ENCODE peak calls at places on chromosome 3, in four cellular contexts. B is transverse colon, O is PC-9, V is psoas muscle. Z is an unnamed sample.
A peak's percentile ranks its signal among the peaks of the same experiment; 100 is the strongest.

GRCh38 chr3:8239718-8240698 is 261.6 kb upstream of the LMCD1 start:
- DNase-seq in B (peak; percentile 9), O (no peak), V (no peak), Z (peak; percentile 20)

GRCh38 chr3:51706788-51707731 is at the start of gene GRM2:
- DNase-seq in B (peak; percentile 54), O (no peak), V (peak; percentile 73), Z (peak; percentile 79)

GRCh38 chr3:190912736-190913135 is 50.2 kb upstream of the GMNC start:
- DNase-seq in B (no peak), O (no peak), V (no peak), Z (no peak)

GRCh38 chr3:195897853-195898415 is 10.4 kb downstream of the TNK2 start:
- DNase-seq in B (no peak), O (peak; percentile 63), V (no peak), Z (no peak)

GRCh38 chr3:11154953-11155325 is 646 bp downstream of the HRH1 start:
- DNase-seq in B (no peak), O (no peak), V (no peak), Z (no peak)

GRCh38 chr3:96347289-96347688 is 467.1 kb upstream of the EPHA6 start:
- DNase-seq in B (no peak), O (no peak), V (no peak), Z (no peak)

GRCh38 chr3:126577256-126577655 is 18.5 kb upstream of the C3orf22 start:
- DNase-seq in B (no peak), O (no peak), V (no peak), Z (no peak)

GRCh38 chr3:124386006-124386405 is 344.2 kb upstream of the UMPS start:
- DNase-seq in B (no peak), O (no peak), V (no peak), Z (no peak)

GRCh38 chr3:45064512-45065372 is 38.6 kb downstream of the CLEC3B start:
- DNase-seq in B (no peak), O (peak; percentile 90), V (peak; percentile 26), Z (peak; percentile 57)

GRCh38 chr3:113532698-113533533 is 561 bp downstream of the SIDT1 start:
- DNase-seq in B (peak; percentile 46), O (no peak), V (peak; percentile 29), Z (peak; percentile 28)

GRCh38 chr3:161014997-161015749 is 90.0 kb downstream of the B3GALNT1 start:
- DNase-seq in B (no peak), O (no peak), V (no peak), Z (no peak)

GRCh38 chr3:73580343-73580742 is 44.4 kb downstream of the PDZRN3 start:
- DNase-seq in B (no peak), O (no peak), V (no peak), Z (no peak)

GRCh38 chr3:61334783-61335182 is 83.5 kb upstream of the FHIT start:
- DNase-seq in B (no peak), O (no peak), V (no peak), Z (no peak)

GRCh38 chr3:110575702-110576101 is 495.9 kb upstream of the NECTIN3 start:
- DNase-seq in B (no peak), O (no peak), V (no peak), Z (no peak)

GRCh38 chr3:177481329-177481728 is 284.0 kb upstream of the TBL1XR1 start:
- DNase-seq in B (no peak), O (no peak), V (no peak), Z (no peak)

GRCh38 chr3:14343338-14344112 is 58.9 kb upstream of the SLC6A6 start:
- DNase-seq in B (no peak), O (no peak), V (no peak), Z (no peak)

GRCh38 chr3:29463306-29463705 is 182.4 kb downstream of the RBMS3 start:
- DNase-seq in B (no peak), O (no peak), V (no peak), Z (no peak)

GRCh38 chr3:195522254-195523023 is 20.7 kb downstream of the PPP1R2 start:
- DNase-seq in B (no peak), O (peak; percentile 46), V (no peak), Z (no peak)

GRCh38 chr3:4006288-4006687 is 207.1 kb downstream of the LRRN1 start:
- DNase-seq in B (no peak), O (no peak), V (no peak), Z (no peak)

GRCh38 chr3:134008630-134009156 is 21.0 kb downstream of the SLCO2A1 start:
- DNase-seq in B (no peak), O (peak; percentile 72), V (no peak), Z (no peak)

GRCh38 chr3:126472277-126473006 is 3.2 kb downstream of the ZXDC start:
- DNase-seq in B (peak; percentile 40), O (peak; percentile 95), V (peak; percentile 84), Z (peak; percentile 73)

GRCh38 chr3:11482024-11482423 is 161.7 kb downstream of the VGLL4 start:
- DNase-seq in B (peak; percentile 30), O (no peak), V (peak; percentile 73), Z (peak; percentile 65)

GRCh38 chr3:111904376-111905241 is 45.5 kb downstream of the PHLDB2 start:
- DNase-seq in B (no peak), O (peak; percentile 99), V (no peak), Z (no peak)

GRCh38 chr3:128969993-128970740 is 23.7 kb downstream of the CFAP92 start:
- DNase-seq in B (peak; percentile 35), O (no peak), V (peak; percentile 30), Z (peak; percentile 37)

GRCh38 chr3:72169120-72169519 is 384.2 kb upstream of the PROK2 start:
- DNase-seq in B (no peak), O (no peak), V (no peak), Z (no peak)

GRCh38 chr3:117898722-117899121 is 1135.9 kb downstream of the IGSF11 start:
- DNase-seq in B (no peak), O (no peak), V (no peak), Z (no peak)

DNA sequence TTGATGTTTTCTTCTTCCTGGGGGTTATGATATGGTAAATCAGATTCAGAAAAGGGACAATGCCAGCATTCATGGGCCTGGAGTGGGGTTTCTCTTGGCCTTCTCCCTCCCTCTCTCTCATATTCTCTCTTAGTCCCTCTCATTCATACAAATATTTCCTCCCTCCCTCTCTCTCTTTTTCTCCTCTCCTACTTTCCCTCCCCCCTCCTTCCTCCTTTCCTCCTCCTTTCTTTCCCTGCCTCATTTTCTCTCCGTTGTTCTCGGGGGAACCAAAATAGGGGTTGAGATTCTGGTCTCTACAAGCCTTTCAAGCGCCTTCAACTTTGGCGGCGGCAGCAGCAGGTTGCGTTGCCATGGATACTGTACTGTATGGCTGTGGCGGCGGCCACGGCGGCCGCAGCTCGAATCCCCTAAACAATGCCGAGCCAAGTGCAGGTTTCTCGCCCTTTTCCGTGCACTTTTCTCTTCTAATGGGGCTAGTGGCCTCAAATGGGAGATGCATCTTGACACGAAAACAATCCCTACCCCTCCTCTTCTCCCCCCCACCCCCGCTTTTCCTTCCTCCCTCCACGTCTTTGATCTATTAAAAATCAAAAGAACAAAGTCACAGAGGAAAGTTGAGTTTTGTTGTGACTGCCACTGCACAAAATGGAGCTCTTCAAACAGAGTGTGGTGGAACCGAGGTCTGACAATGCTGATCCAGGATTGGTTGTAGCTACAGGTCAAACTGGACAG is 45.2 kb downstream of the ZIC4 start:
- DNase-seq in B (no peak), O (no peak), V (no peak), Z (no peak)
- H3K4me1 ChIP-seq in B (no peaks in the 10 kb centered on the region), O (no peaks in the 10 kb centered on the region), V (no peaks in the 10 kb centered on the region), Z (peaks cover 5% of the 10 kb centered on the region)

GRCh38 chr3:120908803-120909601 is 997 bp downstream of the STXBP5L start:
- DNase-seq in B (peak; percentile 7), O (no peak), V (peak; percentile 8), Z (peak; percentile 18)

GRCh38 chr3:120909602-120909878 is 1.5 kb downstream of the STXBP5L start:
- DNase-seq in B (no peak), O (no peak), V (no peak), Z (no peak)

GRCh38 chr3:120907659-120908029 is 361 bp upstream of the STXBP5L start:
- DNase-seq in B (no peak), O (no peak), V (no peak), Z (no peak)

DNA sequence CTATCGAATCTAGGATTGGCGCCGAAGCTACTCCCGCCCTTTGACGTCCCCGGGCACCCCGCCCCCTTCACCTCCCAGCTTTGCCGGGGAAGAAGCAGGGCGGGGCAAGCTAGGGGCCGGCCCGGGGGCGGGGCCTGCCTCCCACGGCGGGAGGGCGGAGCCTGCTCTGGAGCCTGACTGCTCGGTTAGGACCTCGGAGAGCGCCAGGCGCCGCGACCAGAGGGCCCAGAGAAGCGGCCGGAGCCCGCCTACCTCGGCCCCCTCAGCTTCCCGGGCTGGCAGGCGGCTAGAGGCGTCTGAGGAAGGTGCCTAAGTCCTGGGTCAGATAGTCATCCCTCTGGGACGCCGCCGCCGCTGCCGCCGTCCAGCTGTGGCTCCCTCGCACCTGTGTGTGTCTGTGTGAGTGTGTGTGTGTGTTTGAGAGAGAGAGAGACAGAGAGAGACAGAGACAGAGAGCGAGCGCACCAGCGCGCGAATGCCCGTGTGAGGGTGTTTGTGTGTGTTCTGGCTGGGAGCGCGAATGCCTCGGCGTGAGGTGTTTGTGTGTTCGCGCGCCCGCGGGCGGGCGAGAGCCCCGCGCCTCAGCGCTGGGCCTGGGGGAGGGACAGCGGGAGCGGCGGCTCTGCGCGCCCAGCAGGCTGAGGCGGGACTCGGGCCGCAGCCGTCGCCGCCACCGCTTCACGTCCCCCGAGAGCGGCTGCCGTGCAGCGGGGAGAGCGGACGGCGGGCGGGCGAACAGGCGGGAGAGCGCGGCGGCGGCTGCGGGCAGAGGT is at the start of gene STXBP5L:
- DNase-seq in B (peak; percentile 89), O (no peak), V (peak; percentile 50), Z (peak; percentile 94)
- H3K27me3 ChIP-seq in B (peaks cover 63% of the 10 kb centered on the region), O (no peaks in the 10 kb centered on the region), V (peaks cover 3% of the 10 kb centered on the region), Z (no peaks in the 10 kb centered on the region)

GRCh38 chr3:98735296-98735695 is 27.8 kb upstream of the ST3GAL6 start:
- DNase-seq in B (no peak), O (no peak), V (no peak), Z (no peak)

GRCh38 chr3:98734311-98734710 is 28.8 kb upstream of the ST3GAL6 start:
- DNase-seq in B (no peak), O (no peak), V (no peak), Z (no peak)

GRCh38 chr3:98733778-98734281 is 29.3 kb upstream of the ST3GAL6 start:
- DNase-seq in B (peak; percentile 13), O (no peak), V (no peak), Z (no peak)

GRCh38 chr3:98735761-98736269 is 27.3 kb upstream of the ST3GAL6 start:
- DNase-seq in B (no peak), O (no peak), V (no peak), Z (no peak)

DNA sequence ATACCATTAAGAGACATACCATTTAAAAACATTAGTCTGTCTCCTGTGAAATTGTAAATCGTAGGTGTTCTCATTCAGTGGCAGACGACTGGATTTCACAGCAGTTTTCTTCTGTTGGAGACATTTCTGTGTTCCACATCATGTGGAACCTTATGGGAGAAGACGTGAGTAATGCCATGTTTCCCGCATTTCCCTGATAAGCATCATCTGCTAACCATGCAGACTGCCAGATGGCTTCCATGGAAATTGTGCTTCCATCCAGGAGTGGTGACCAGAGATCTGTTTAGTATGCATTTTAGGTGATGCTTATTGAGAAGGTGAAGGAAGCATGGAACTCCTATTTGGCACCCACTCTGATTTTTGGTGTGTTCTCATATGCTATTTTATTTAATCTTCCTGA is 28.4 kb upstream of the ST3GAL6 start:
- DNase-seq in B (no peak), O (no peak), V (no peak), Z (no peak)
- H3K4me1 ChIP-seq in B (peaks cover 23% of the 10 kb centered on the region), O (peaks cover 25% of the 10 kb centered on the region), V (peaks cover 9% of the 10 kb centered on the region), Z (peaks cover 14% of the 10 kb centered on the region)

GRCh38 chr3:27717200-27717852 is 4.8 kb downstream of the EOMES start:
- DNase-seq in B (no peak), O (no peak), V (no peak), Z (no peak)

GRCh38 chr3:27715454-27715806 is 6.7 kb downstream of the EOMES start:
- DNase-seq in B (no peak), O (no peak), V (no peak), Z (no peak)

GRCh38 chr3:27714692-27715453 is 7.2 kb downstream of the EOMES start:
- DNase-seq in B (peak; percentile 68), O (no peak), V (no peak), Z (peak; percentile 34)

GRCh38 chr3:27715863-27716262 is 6.3 kb downstream of the EOMES start:
- DNase-seq in B (no peak), O (no peak), V (no peak), Z (no peak)

GRCh38 chr3:27716309-27716708 is 5.8 kb downstream of the EOMES start:
- DNase-seq in B (no peak), O (no peak), V (no peak), Z (no peak)
- H3K27me3 ChIP-seq in B (peaks cover 98% of the 10 kb centered on the region), O (peaks cover 23% of the 10 kb centered on the region), V (no peaks in the 10 kb centered on the region), Z (peaks cover 19% of the 10 kb centered on the region)

Z was measured in body of pancreas.